ENCODE peak calls at places on chromosomes 2 and 18, in seven cellular contexts. A is heart right ventricle, Z is gastrocnemius medialis, J is Panc1, P is H1, W is heart left ventricle, S is stomach. K is an unnamed sample. For H3K4me1 and H3K27me3, the result is how much of the 10 kb centered on the place peaks cover.

GRCh38 chr2:4992226-4992625 is 700.0 kb upstream of the SOX11 start:
- DNase-seq in P (no peak), J (no peak), Z (no peak), W (no peak), A (peak), S (no peak), K (no peak)

GRCh38 chr2:762646-763045 is 85.4 kb upstream of the TMEM18 start:
- DNase-seq in W (no peak), A (no peak), Z (no peak), J (no peak), P (no peak), S (no peak), K (no peak)

GRCh38 chr2:209875270-209875669 is 103.6 kb downstream of the UNC80 start:
- DNase-seq in A (no peak), S (no peak), W (no peak), Z (no peak), P (no peak), J (no peak), K (no peak)

GRCh38 chr2:101693991-101694588 is 3.4 kb upstream of the MAP4K4 start:
- DNase-seq in P (no peak), J (no peak), S (no peak), W (no peak), A (no peak), Z (no peak), K (no peak)

GRCh38 chr18:67132919-67133318 is 383.6 kb downstream of the DSEL start:
- DNase-seq in J (no peak), P (no peak), S (no peak), A (no peak), Z (no peak), W (no peak), K (no peak)

GRCh38 chr2:96806468-96807126 is 9.5 kb upstream of the CNNM3 start:
- DNase-seq in P (no peak), Z (no peak), W (no peak), S (no peak), A (no peak), J (no peak), K (peak)

GRCh38 chr2:144377929-144378328 is 142.0 kb downstream of the ZEB2 start:
- DNase-seq in S (no peak), A (no peak), J (no peak), W (no peak), Z (no peak), P (no peak), K (no peak)

GRCh38 chr2:110838657-110839357 is 106.4 kb downstream of the ACOXL start:
- DNase-seq in Z (no peak), A (no peak), P (no peak), W (no peak), J (no peak), S (no peak), K (no peak)

GRCh38 chr2:9300214-9300613 is 93.6 kb downstream of the ASAP2 start:
- DNase-seq in S (no peak), P (no peak), A (no peak), Z (no peak), J (no peak), W (no peak), K (no peak)

GRCh38 chr2:9299444-9300100 is 93.0 kb downstream of the ASAP2 start:
- DNase-seq in J (no peak), Z (no peak), S (no peak), A (no peak), W (no peak), P (no peak), K (no peak)

GRCh38 chr2:9298583-9298982 is 92.0 kb downstream of the ASAP2 start:
- DNase-seq in P (no peak), S (no peak), A (no peak), W (no peak), J (no peak), Z (no peak), K (no peak)

GRCh38 chr2:9302755-9303154 is 96.1 kb downstream of the ASAP2 start:
- DNase-seq in P (no peak), A (no peak), S (no peak), Z (no peak), W (no peak), J (no peak), K (no peak)

DNA sequence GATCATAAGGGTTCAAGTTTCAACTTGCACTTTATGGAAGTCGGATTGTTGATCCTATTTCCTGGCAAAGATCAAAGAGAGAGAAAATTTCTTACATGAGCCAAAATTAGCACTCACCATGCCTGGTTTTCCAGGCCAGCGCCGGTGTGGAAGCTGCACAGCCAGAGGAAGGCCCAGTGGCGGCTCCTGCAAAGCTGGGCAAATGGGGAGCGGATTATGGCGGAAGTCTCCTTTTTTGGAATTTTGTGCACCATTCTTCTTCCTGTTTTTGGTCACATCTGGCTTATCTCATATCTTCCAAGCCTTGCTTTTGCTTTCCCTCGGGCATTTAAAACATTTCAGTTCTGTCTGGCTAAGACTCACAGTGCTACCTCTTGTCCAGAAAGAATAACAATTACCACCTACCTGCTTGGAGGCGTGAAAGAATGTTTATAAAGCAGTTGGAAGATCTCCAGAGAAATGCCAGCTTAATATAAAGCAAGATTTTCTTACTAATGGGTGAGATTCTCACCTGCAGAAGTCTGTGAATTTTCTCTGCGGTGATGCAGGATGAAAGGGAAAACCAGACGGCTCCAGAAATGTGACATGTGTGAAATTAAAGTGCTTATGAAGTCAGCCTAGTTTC is 94.3 kb downstream of the ASAP2 start:
- DNase-seq in S (no peak), A (no peak), J (no peak), P (no peak), W (no peak), Z (no peak), K (no peak)
- H3K4me1 ChIP-seq in S (under half), A (half or more), J (under half), P (under half), W (under half), Z (under half), K (under half)

GRCh38 chr18:46771141-46771540 is 14.3 kb upstream of the ST8SIA5 start:
- DNase-seq in Z (no peak), S (no peak), J (no peak), P (no peak), A (no peak), W (no peak), K (no peak)
- H3K27ac ChIP-seq in Z (no peak), S (no peak), J (no peak), P (no peak), A (no peak), W (no peak), K (no peak)

GRCh38 chr2:17538844-17539554 is 1.5 kb upstream of the VSNL1 start:
- DNase-seq in W (peak), S (peak), J (no peak), A (peak), P (peak), Z (no peak), K (peak)

GRCh38 chr2:17539993-17540812 is at the start of gene VSNL1:
- DNase-seq in Z (no peak), J (no peak), P (peak), A (peak), S (peak), W (peak), K (peak)

GRCh38 chr2:17538022-17538843 is 2.3 kb upstream of the VSNL1 start:
- DNase-seq in W (no peak), J (no peak), P (no peak), Z (no peak), A (no peak), S (no peak), K (no peak)

GRCh38 chr2:17540813-17541513 is 467 bp downstream of the VSNL1 start:
- DNase-seq in A (no peak), J (no peak), P (no peak), S (no peak), W (no peak), Z (no peak), K (no peak)

GRCh38 chr2:17539596-17539992 is 902 bp upstream of the VSNL1 start:
- DNase-seq in S (no peak), W (peak), J (no peak), Z (no peak), A (peak), P (peak), K (no peak)
- H3K27me3 ChIP-seq in S (under half), W (under half), J (under half), Z (under half), A (half or more), P (under half), K (under half)

DNA sequence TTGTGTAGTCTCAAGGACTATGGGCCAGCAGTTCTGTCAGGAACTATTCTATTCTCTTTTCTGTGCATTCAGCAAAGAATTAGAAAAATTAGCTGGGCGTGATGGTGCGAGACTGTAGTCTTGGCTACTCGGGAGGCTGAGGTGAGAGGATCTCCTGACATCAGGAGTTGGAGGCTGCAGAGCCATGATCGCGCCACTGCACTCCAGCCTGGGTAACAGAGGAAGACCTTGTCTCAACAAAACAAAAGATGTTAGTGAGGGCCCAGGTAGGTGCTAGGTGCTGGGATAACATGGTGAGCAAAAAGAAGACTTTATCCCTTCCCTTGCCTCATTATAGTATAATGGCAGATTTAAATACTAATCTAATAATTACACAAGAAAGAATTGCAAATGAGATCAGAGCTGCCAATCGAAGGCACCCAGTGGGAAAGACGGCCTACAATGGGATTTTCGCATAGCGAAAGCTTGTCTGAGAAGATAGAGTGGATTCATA is 447 bp upstream of the MRPL19 start:
- DNase-seq in A (no peak), P (no peak), Z (no peak), W (no peak), S (no peak), J (no peak), K (no peak)
- H3K4me1 ChIP-seq in A (under half), P (under half), Z (half or more), W (under half), S (under half), J (under half), K (under half)

DNA sequence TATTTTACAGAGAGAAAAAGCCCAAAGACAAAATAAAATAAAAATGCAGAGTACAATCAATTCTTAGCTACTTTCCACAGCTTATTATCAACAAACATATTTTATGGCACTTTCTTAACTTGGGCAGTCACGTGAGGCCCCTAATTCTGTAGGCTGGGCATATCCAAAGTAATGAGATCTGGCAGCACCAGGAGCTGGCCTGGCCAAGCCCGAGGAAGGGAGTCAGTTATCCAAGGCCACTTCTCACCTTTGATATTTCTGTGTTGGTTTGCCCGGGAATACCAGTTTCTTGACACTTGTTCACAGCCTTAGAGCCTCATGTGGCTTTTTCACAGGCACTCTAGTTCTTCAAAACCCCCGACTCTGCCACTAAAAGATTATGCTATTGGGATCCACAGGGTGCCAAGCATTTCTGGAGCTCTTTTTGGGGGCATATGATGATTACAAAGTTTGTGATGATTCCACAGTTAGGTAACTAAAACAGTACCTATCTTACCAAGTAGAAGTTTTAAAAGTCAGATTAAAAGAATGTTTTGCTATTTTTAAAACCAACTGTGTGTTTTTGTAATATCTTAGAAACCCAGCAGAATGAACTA is 90.4 kb downstream of the MEP1B start:
- DNase-seq in Z (no peak), J (no peak), S (no peak), W (no peak), A (no peak), P (no peak), K (no peak)
- H3K27ac ChIP-seq in Z (no peak), J (no peak), S (no peak), W (no peak), A (no peak), P (no peak), K (no peak)

GRCh38 chr18:57436193-57436964 is 1.2 kb downstream of the ONECUT2 start:
- DNase-seq in S (no peak), J (no peak), Z (no peak), P (peak), W (peak), A (no peak), K (no peak)
- H3K27me3 ChIP-seq in S (half or more), J (under half), Z (half or more), P (half or more), W (half or more), A (half or more), K (half or more)

GRCh38 chr2:241357531-241357930 is 1.4 kb downstream of the FARP2 start:
- DNase-seq in P (no peak), S (no peak), Z (no peak), A (no peak), W (no peak), J (no peak), K (no peak)
- H3K4me1 ChIP-seq in P (under half), S (under half), Z (under half), A (under half), W (under half), J (under half), K (under half)